ENCODE peak calls at places on chromosomes 6 and 20, in four cellular contexts. B is A549, L is stomach, H is K562. W is an unnamed sample.
A peak's percentile ranks its signal among the peaks of the same experiment; 100 is the strongest.

GRCh38 chr6:105898286-105898685 is 187.8 kb upstream of the PRDM1 start:
- DNase-seq in L (no peak), B (no peak), H (no peak), W (no peak)

GRCh38 chr6:164859791-164860190 is 449.6 kb downstream of the C6orf118 start:
- DNase-seq in L (no peak), B (no peak), H (no peak), W (no peak)

GRCh38 chr20:47502801-47503239 is 1.1 kb downstream of the NCOA3 start:
- DNase-seq in H (no peak), B (peak; percentile 52), L (no peak), W (peak; percentile 19)

GRCh38 chr20:62605236-62605948 is 36.9 kb upstream of the SLCO4A1 start:
- DNase-seq in L (no peak), H (no peak), B (no peak), W (no peak)

GRCh38 chr6:1604347-1604990 is 5.2 kb upstream of the FOXC1 start:
- DNase-seq in B (peak; percentile 52), L (peak; percentile 70), H (peak; percentile 88), W (no peak)

GRCh38 chr20:62141397-62142251 is 1.6 kb downstream of the PSMA7 start:
- DNase-seq in B (peak; percentile 45), L (no peak), H (no peak), W (no peak)

GRCh38 chr20:49483706-49484101 is 1.2 kb upstream of the KCNB1 start:
- DNase-seq in L (no peak), H (no peak), B (no peak), W (no peak)

GRCh38 chr6:77015350-77015749 is 447.9 kb downstream of the HTR1B start:
- DNase-seq in L (no peak), H (no peak), B (no peak), W (no peak)

GRCh38 chr20:46000571-46001145 is 8.1 kb upstream of the MMP9 start:
- DNase-seq in B (no peak), H (no peak), L (no peak), W (no peak)

GRCh38 chr6:4021862-4022715 is 56.8 kb downstream of the FAM217A start:
- DNase-seq in L (no peak), B (no peak), H (no peak), W (no peak)

GRCh38 chr6:135180458-135181332 is at the start of gene MYB:
- DNase-seq in H (peak; percentile 93), L (peak; percentile 54), B (peak; percentile 59), W (no peak)

GRCh38 chr6:41966214-41966920 is 24.8 kb upstream of the CCND3 start:
- DNase-seq in B (no peak), L (peak; percentile 3), H (no peak), W (no peak)

GRCh38 chr6:39181333-39181732 is 47.9 kb downstream of the KCNK5 start:
- DNase-seq in H (no peak), L (no peak), B (no peak), W (no peak)

GRCh38 chr6:69408886-69409285 is 387.9 kb downstream of the LMBRD1 start:
- DNase-seq in L (no peak), H (no peak), B (no peak), W (no peak)

GRCh38 chr6:45830441-45831139 is 185.1 kb downstream of the CLIC5 start:
- DNase-seq in H (no peak), L (no peak), B (no peak), W (no peak)

GRCh38 chr20:61519488-61519887 is 267.4 kb downstream of the CDH4 start:
- DNase-seq in H (no peak), L (no peak), B (no peak), W (no peak)

GRCh38 chr6:115004982-115005381 is 662.2 kb upstream of the HS3ST5 start:
- DNase-seq in L (no peak), B (no peak), H (no peak), W (no peak)

GRCh38 chr20:6663751-6664388 is 103.6 kb upstream of the BMP2 start:
- DNase-seq in B (no peak), L (peak; percentile 50), H (no peak), W (no peak)

GRCh38 chr6:95364016-95364604 is 213.2 kb upstream of the MANEA start:
- DNase-seq in B (peak; percentile 4), H (no peak), L (no peak), W (no peak)

GRCh38 chr6:112571886-112572285 is 224.8 kb downstream of the RFPL4B start:
- DNase-seq in L (no peak), H (no peak), B (no peak), W (no peak)

GRCh38 chr6:11144393-11144829 is 32.9 kb upstream of the ERVFRD-1 start:
- DNase-seq in B (peak; percentile 88), H (peak; percentile 82), L (peak; percentile 82), W (peak; percentile 62)

GRCh38 chr6:142361345-142361744 is 59.5 kb downstream of the ADGRG6 start:
- DNase-seq in L (no peak), H (no peak), B (no peak), W (no peak)

GRCh38 chr6:126076992-126077664 is 90.8 kb downstream of the TRMT11 start:
- DNase-seq in B (no peak), H (no peak), L (no peak), W (no peak)

GRCh38 chr6:21393426-21394165 is 200.0 kb upstream of the SOX4 start:
- DNase-seq in H (no peak), B (no peak), L (no peak), W (no peak)

GRCh38 chr20:17969884-17970409 is 1.1 kb downstream of the MGME1 start:
- DNase-seq in L (no peak), H (no peak), B (no peak), W (peak; percentile 29)

GRCh38 chr20:50721881-50722281 is 9.5 kb upstream of the PARD6B start:
- DNase-seq in H (no peak), B (no peak), L (peak; percentile 31), W (peak; percentile 65)

GRCh38 chr20:21102691-21103311 is 3.4 kb downstream of the LINC00237 start:
- DNase-seq in B (no peak), H (no peak), L (peak; percentile 49), W (no peak)
- TF ChIP-seq EP300 in B (no peak), H (no peak), L (no peak), W (no peak)

GRCh38 chr6:75207211-75207984 is 1.5 kb upstream of the COL12A1 start:
- DNase-seq in B (no peak), L (no peak), H (no peak), W (no peak)
- H3K4me3 ChIP-seq in B (no peak overlapping the region), L (peak overlapping the region; percentile 59), H (no peak overlapping the region), W (peak overlapping the region; percentile 78)

DNA sequence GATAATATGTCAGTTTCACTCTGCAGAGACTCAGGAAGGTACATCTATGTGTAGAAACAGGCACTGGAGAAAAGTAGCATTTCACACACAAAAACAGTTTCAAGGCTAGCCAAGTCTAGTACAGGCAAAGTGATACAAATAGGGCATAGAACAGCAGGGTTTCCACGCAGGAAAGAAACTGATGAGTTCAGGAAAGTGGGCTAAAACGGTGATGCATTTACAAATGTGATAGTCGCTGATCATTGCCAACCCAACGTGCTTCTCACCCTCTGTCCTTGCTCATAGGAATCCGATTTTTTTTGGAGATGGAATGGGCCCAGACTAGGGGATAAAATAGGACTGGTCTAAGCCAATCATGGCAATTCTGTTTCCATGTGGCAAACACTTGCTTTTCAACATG is 536.6 kb downstream of the PRKN start:
- DNase-seq in L (no peak), H (no peak), B (no peak), W (no peak)
- TF ChIP-seq EP300 in L (no peak), H (no peak), B (no peak), W (no peak)

GRCh38 chr6:30325873-30326445 is 768 bp upstream of the TRIM39 start:
- DNase-seq in H (peak; percentile 30), L (no peak), B (no peak), W (peak; percentile 28)

GRCh38 chr6:30321692-30322388 is 4.9 kb upstream of the TRIM39 start:
- DNase-seq in B (no peak), H (no peak), L (no peak), W (no peak)

GRCh38 chr6:30325150-30325872 is 1.4 kb upstream of the TRIM39 start:
- DNase-seq in L (peak; percentile 43), B (peak; percentile 66), H (peak; percentile 78), W (no peak)

GRCh38 chr6:30323806-30324205 is 2.9 kb upstream of the TRIM39 start:
- DNase-seq in B (no peak), L (no peak), H (no peak), W (no peak)

DNA sequence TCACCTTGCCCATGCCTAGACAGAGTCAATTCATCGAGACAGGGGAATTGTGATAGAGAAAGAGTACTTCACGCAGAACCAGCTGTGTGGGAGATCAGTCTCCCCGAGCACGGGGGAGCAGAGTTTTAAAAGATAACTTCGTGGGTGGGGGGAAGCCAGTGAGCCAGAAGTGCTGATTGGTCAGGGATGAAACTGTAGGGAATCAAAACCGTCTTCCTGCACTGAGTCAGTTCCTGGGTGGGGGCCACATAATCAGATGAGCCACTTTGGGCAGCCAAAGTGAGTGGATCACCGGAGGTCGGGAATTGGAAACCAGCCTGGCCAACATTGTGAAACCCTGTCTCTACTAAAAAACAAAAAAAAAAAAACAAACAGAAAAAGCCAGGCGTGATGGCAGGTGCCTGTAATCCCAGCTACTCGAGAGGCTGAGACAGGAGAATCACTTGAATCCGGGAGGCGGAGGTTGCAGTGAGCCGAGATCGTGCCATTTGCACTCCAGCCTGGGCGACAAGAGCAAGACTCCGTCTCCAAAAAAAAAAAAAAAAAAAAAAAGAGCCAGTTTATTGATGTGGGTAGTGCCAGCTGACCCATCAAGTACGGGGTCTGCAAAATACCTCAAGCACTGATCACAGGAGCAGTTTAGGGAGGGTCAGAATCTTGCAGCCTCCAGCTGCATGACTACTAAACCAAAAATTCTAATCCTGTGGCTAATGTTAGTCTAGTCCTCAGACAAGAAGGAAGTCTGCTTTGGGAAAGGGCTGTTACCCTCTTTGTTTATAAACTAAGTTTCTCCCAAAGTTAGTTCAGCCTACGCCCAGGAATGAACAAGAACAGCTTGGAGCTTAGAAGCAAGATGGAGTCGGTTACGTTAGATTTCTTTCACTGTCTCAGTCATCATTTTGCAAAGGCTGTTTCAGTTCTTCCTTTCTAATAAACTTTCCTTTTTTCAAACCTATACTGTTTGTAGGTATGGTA is 3.9 kb upstream of the TRIM39 start:
- DNase-seq in B (no peak), H (peak; percentile 39), L (no peak), W (no peak)
- H3K4me3 ChIP-seq in B (no peak overlapping the region), H (no peak overlapping the region), L (no peak overlapping the region), W (no peak overlapping the region)

DNA sequence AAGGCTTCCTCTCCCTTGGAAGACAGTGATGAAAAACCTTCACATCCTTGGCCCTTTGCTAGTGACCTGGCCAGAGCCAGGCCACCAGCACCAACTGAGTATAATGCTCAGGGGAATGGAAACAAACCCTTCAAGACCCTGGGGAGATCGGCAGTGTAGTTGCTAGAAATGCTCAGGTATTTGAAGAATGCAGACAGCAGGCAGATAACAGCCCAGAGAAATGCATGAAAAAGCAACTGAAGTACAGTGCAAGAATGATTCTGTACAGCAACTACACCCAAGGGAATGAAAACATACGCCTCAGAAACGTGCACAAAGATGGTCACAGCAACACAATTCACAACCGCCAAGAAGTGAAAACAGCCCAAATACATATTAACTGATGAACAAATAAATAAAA is 41.1 kb downstream of the PPP1R3G start:
- DNase-seq in B (no peak), H (no peak), L (no peak), W (no peak)
- TF ChIP-seq EP300 in B (no peak), H (no peak), L (no peak), W (no peak)